ENCODE peak calls at places on chromosomes 7 and 10, in four cellular contexts. Z is K562, Y is WTC11, F is HepG2. I is an unnamed sample.
A peak's percentile ranks its signal among the peaks of the same experiment; 100 is the strongest.

GRCh38 chr7:28389504-28390385 is 22.6 kb upstream of the CREB5 start:
- DNase-seq in Z (peak; percentile 13), Y (no peak), F (peak; percentile 29), I (no peak)

GRCh38 chr7:116805100-116805544 is 57.3 kb upstream of the CAPZA2 start:
- DNase-seq in Z (no peak), Y (no peak), F (peak; percentile 70), I (peak; percentile 63)

GRCh38 chr7:137943132-137943551 is 58.7 kb downstream of the CREB3L2 start:
- DNase-seq in Z (peak; percentile 59), Y (peak; percentile 26), F (peak; percentile 38), I (no peak)

GRCh38 chr7:147981072-147981813 is 609.3 kb upstream of the C7orf33 start:
- DNase-seq in Z (no peak), Y (no peak), F (no peak), I (no peak)

GRCh38 chr10:1102392-1102791 is 46.2 kb downstream of the WDR37 start:
- DNase-seq in Z (no peak), Y (no peak), F (no peak), I (no peak)

GRCh38 chr7:21426286-21426957 is 1.5 kb upstream of the SP4 start:
- DNase-seq in Z (no peak), Y (no peak), F (peak; percentile 1), I (no peak)

GRCh38 chr7:1662767-1663166 is 7.3 kb upstream of the ELFN1 start:
- DNase-seq in Z (no peak), Y (peak; percentile 10), F (no peak), I (no peak)

GRCh38 chr7:27156508-27156898 is at the start of gene HOXA7:
- DNase-seq in Z (no peak), Y (peak; percentile 79), F (no peak), I (peak; percentile 73)

GRCh38 chr7:23469961-23470250 is 385 bp downstream of the IGF2BP3 start:
- DNase-seq in Z (no peak), Y (no peak), F (no peak), I (no peak)

GRCh38 chr7:51128545-51129466 is 187.8 kb downstream of the COBL start:
- DNase-seq in Z (no peak), Y (no peak), F (no peak), I (no peak)

GRCh38 chr7:43119371-43120069 is 7.1 kb downstream of the HECW1 start:
- DNase-seq in Z (no peak), Y (no peak), F (no peak), I (no peak)

GRCh38 chr7:88169717-88170320 is 50.0 kb downstream of the SRI start:
- DNase-seq in Z (peak; percentile 24), Y (no peak), F (peak; percentile 10), I (peak; percentile 4)

GRCh38 chr7:80139179-80139578 is 4.5 kb downstream of the GNAI1 start:
- DNase-seq in Z (no peak), Y (no peak), F (no peak), I (no peak)
- TF ChIP-seq HMGXB4 in Z (no peak), Y (no peak), F (no peak), I (no peak)

DNA sequence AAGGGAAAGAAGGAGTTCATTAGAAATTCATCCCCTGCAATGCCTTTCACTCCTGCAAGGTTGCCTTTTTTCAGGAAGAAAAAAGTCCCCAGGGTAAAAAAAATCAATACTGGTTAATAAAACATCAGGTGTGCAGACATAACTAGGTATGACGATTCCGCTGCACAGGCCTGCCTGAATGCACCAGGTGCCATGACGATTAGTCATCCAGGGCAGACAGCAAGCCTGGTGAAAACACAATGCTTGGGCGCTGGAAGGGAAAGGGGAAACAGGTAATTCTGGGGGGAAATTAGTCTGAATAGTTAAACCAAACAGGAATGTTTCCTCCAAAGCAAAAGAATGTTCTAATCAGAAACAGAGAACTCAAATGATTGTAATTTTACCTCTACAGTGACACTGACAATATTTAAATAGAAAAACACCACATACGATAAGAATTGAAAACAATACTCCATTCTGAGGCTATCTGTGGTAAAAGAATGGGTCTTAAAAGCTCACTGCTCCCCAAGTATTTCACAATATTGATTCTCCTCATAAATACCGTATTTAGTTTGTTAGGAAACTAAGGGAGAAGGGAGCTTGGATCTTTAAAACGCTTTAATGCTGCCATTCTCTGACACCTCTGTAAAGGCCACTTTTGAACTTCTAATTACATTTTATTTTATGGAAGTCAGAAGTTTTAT is 45.2 kb downstream of the VPS41 start:
- DNase-seq in Z (no peak), Y (no peak), F (peak; percentile 67), I (no peak)
- TF ChIP-seq HMGXB4 in Z (no peak), Y (no peak), F (no peak), I (no peak)

GRCh38 chr10:69278446-69278963 is at the start of gene HK1:
- DNase-seq in Z (no peak), Y (no peak), F (no peak), I (no peak)
- TF ChIP-seq HMGXB4 in Z (no peak), Y (no peak), F (no peak), I (no peak)

DNA sequence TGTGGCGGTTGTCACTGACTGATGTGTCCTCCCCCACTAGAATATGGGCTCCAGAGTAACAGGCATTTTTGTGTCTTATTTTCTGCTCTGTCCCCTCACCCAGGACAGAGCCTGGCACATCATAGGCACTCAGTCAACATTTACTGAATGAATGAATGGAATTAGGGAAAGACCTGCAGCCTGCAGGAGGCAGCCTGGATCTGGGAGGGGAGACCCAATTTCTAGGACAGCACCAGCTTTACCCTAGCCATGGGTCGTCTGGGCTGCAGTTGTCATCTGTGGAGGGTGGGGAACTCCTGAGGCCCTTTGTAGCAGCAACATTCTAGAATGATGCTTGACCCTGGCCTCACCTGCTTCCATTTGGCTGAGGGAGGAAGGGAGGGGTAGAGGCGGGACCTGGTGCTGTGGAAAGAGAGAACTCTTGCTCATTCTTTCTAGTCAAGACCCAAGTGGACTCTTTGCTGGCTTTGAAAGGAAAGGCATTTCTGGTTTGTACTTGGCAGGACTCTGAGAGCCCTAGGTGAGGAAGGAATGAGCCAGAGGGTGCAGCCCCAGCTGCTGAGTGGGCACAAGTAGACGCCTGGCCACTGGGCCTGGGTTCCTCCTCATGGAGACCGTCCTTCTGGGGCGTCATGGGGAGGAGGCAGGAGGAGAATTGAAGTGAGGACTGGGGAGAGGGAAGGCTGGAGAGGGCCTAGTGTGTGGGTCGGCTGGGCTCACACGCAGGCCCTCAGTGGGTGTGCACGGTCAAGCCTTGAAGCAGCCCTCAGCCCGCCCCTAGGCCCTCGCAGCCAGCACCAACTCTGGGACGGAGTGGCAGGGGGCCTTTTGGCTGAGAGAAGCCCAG is 8.9 kb downstream of the FGF8 start:
- DNase-seq in Z (no peak), Y (no peak), F (no peak), I (no peak)
- TF ChIP-seq HMGXB4 in Z (no peak), Y (no peak), F (no peak), I (no peak)

DNA sequence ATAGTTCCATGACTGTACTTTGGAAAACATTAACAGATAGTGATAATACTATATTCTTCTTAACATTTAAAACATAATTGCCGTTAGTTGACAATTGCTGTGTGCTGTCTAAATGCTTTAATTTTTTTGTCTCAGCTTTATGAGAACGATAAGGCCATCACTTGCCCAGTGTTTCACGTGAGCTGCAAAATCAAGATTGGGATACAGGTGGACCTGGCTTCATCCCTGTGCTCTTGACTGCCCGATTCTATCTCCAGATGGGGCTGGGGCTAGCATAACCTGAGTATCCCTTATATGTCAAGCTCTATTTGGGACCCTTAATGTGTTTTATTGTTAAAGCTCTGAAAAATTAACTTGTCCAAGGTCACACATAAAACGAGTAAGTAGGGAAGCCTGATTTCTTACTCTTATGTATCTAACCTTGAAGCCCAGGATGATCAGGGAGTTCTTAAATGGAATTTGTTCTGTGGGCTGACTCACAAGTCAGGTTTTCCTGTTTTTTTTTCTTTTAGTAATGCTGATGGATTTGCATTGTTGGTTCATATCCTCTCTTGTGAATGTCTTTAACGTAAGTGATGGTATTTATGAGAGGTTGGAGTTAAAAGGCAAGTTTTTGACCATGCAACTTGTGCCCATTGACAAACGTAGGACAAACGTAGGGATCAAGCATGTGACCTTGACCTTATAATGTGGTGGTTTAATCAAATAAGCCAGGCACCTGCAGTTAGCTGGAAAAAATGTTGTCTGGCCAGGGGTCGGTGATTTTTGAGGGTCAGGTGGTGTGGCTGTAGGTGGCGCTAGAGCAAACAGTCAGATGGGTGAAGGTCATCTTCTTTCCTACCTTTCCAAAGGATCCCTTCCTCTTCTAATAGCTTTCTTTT is 3.6 kb downstream of the PRKAR2B start:
- DNase-seq in Z (peak; percentile 73), Y (peak; percentile 57), F (no peak), I (no peak)
- TF ChIP-seq HMGXB4 in Z (no peak), Y (no peak), F (no peak), I (no peak)

GRCh38 chr10:36603688-36604087 is 521.7 kb upstream of the ANKRD30A start:
- DNase-seq in Z (no peak), Y (no peak), F (no peak), I (no peak)

GRCh38 chr10:36606234-36606839 is 519.1 kb upstream of the ANKRD30A start:
- DNase-seq in Z (no peak), Y (no peak), F (no peak), I (no peak)

GRCh38 chr10:36612436-36612835 is 513.0 kb upstream of the ANKRD30A start:
- DNase-seq in Z (no peak), Y (peak; percentile 21), F (no peak), I (no peak)

GRCh38 chr10:36608866-36609265 is 516.5 kb upstream of the ANKRD30A start:
- DNase-seq in Z (no peak), Y (no peak), F (no peak), I (no peak)

DNA sequence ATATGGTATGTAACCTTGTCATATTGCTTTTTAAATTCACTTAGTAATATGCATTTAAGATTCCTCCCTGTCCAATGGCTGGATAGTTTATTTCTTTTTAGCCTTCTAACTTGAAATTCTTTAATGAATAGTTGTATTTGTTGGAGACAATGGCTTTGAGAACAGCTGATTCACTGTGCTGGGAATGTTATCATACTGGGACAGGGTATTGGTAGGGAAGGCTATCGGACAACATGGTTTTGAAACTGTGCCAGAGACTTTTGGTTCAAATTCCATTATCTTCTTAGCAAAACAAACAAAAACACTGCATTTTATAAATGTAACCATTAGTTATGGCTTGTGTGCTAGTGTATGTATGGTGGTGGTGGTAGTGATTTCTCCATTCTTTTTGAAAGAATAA is 517.1 kb upstream of the ANKRD30A start:
- DNase-seq in Z (no peak), Y (no peak), F (peak; percentile 1), I (peak; percentile 31)
- TF ChIP-seq HMGXB4 in Z (no peak), Y (no peak), F (no peak), I (no peak)

DNA sequence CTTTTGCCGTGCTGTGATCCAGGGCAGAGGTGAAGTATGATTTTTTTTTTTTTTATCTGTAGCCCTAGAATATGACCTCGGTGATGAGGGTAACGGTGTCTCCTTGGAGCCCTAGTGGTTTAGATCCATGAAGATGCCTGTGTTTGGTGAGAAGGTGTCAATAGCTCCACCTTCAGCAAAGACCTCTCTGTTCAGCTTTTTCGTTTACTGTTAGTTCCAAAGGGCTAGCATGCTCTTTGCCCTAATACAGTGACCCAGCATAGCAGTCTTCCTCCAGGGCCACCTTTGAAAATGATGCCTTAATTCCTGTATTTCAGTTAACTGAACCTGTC is 748 bp upstream of the MRPS16 start:
- DNase-seq in Z (peak; percentile 71), Y (no peak), F (peak; percentile 30), I (peak; percentile 42)
- TF ChIP-seq HMGXB4 in Z (no peak), Y (no peak), F (no peak), I (no peak)

GRCh38 chr7:108454674-108455523 is 1.3 kb downstream of the NRCAM start:
- DNase-seq in Z (no peak), Y (peak; percentile 52), F (no peak), I (peak; percentile 61)

GRCh38 chr7:108454317-108454673 is 1.9 kb downstream of the NRCAM start:
- DNase-seq in Z (no peak), Y (no peak), F (no peak), I (no peak)

GRCh38 chr7:108456845-108457540 is 757 bp upstream of the NRCAM start:
- DNase-seq in Z (no peak), Y (no peak), F (no peak), I (no peak)

GRCh38 chr7:108455833-108456677 is at the start of gene NRCAM:
- DNase-seq in Z (peak; percentile 60), Y (peak; percentile 94), F (no peak), I (peak; percentile 92)

GRCh38 chr7:108455524-108455832 is 758 bp downstream of the NRCAM start:
- DNase-seq in Z (no peak), Y (no peak), F (no peak), I (peak; percentile 38)
- TF ChIP-seq HMGXB4 in Z (no peak), Y (no peak), F (no peak), I (no peak)

I was measured in A549.